ENCODE peak calls at places on chromosomes 11 and 22, in five cellular contexts. One of them, this sample, is unnamed.

GRCh38 chr11:59289356-59289755 is 69.3 kb upstream of the OR5AN1 start:
- DNase-seq in heart right ventricle: no peak
- DNase-seq in cardiac muscle cell: no peak
- DNase-seq in brain microvascular endothelial cell: no peak
- DNase-seq in AG04450: no peak
- DNase-seq in this sample: no peak

GRCh38 chr11:74849525-74850391 is 99.1 kb downstream of the XRRA1 start:
- DNase-seq in heart right ventricle: peak; percentile 15
- DNase-seq in cardiac muscle cell: no peak
- DNase-seq in brain microvascular endothelial cell: peak; percentile 72
- DNase-seq in AG04450: peak; percentile 27
- DNase-seq in this sample: no peak

GRCh38 chr11:123103326-123103980 is 41.5 kb upstream of the HSPA8 start:
- DNase-seq in heart right ventricle: peak; percentile 85
- DNase-seq in cardiac muscle cell: peak; percentile 70
- DNase-seq in brain microvascular endothelial cell: peak; percentile 46
- DNase-seq in AG04450: peak; percentile 34
- DNase-seq in this sample: peak; percentile 60

GRCh38 chr11:121231576-121232278 is 60.8 kb upstream of the SC5D start:
- DNase-seq in heart right ventricle: peak; percentile 38
- DNase-seq in cardiac muscle cell: no peak
- DNase-seq in brain microvascular endothelial cell: no peak
- DNase-seq in AG04450: no peak
- DNase-seq in this sample: no peak

GRCh38 chr22:47783433-47784366 is 1021.2 kb downstream of the TBC1D22A start:
- DNase-seq in heart right ventricle: no peak
- DNase-seq in cardiac muscle cell: no peak
- DNase-seq in brain microvascular endothelial cell: no peak
- DNase-seq in AG04450: no peak
- DNase-seq in this sample: no peak

GRCh38 chr11:9264381-9265210 is 554 bp downstream of the DENND5A start:
- DNase-seq in heart right ventricle: peak; percentile 65
- DNase-seq in cardiac muscle cell: peak; percentile 56
- DNase-seq in brain microvascular endothelial cell: peak; percentile 71
- DNase-seq in AG04450: no peak
- DNase-seq in this sample: peak; percentile 57

GRCh38 chr11:126415128-126415527 is 59.6 kb downstream of the ST3GAL4 start:
- DNase-seq in heart right ventricle: peak; percentile 87
- DNase-seq in cardiac muscle cell: no peak
- DNase-seq in brain microvascular endothelial cell: no peak
- DNase-seq in AG04450: peak; percentile 52
- DNase-seq in this sample: peak; percentile 73

GRCh38 chr11:70078095-70078795 is at the start of gene ANO1:
- DNase-seq in heart right ventricle: peak; percentile 32
- DNase-seq in cardiac muscle cell: peak; percentile 50
- DNase-seq in brain microvascular endothelial cell: no peak
- DNase-seq in AG04450: no peak
- DNase-seq in this sample: no peak

GRCh38 chr11:8025816-8026215 is 38.7 kb downstream of the EIF3F start:
- DNase-seq in heart right ventricle: no peak
- DNase-seq in cardiac muscle cell: no peak
- DNase-seq in brain microvascular endothelial cell: peak; percentile 72
- DNase-seq in AG04450: no peak
- DNase-seq in this sample: no peak

GRCh38 chr11:33970984-33971466 is 79.1 kb upstream of the LMO2 start:
- DNase-seq in heart right ventricle: peak; percentile 59
- DNase-seq in cardiac muscle cell: peak; percentile 70
- DNase-seq in brain microvascular endothelial cell: peak; percentile 47
- DNase-seq in AG04450: peak; percentile 4
- DNase-seq in this sample: peak; percentile 18

GRCh38 chr11:131471976-131472375 is 101.6 kb downstream of the NTM start:
- DNase-seq in heart right ventricle: no peak
- DNase-seq in cardiac muscle cell: no peak
- DNase-seq in brain microvascular endothelial cell: no peak
- DNase-seq in AG04450: no peak
- DNase-seq in this sample: no peak

GRCh38 chr11:16382638-16383380 is 26.5 kb upstream of the SOX6 start:
- DNase-seq in heart right ventricle: no peak
- DNase-seq in cardiac muscle cell: no peak
- DNase-seq in brain microvascular endothelial cell: no peak
- DNase-seq in AG04450: peak; percentile 63
- DNase-seq in this sample: no peak

GRCh38 chr11:18408558-18409242 is 3.4 kb upstream of the LDHC start:
- DNase-seq in heart right ventricle: no peak
- DNase-seq in cardiac muscle cell: no peak
- DNase-seq in brain microvascular endothelial cell: no peak
- DNase-seq in AG04450: no peak
- DNase-seq in this sample: no peak

GRCh38 chr22:27906241-27906640 is 12.8 kb downstream of the PITPNB start:
- DNase-seq in heart right ventricle: no peak
- DNase-seq in cardiac muscle cell: no peak
- DNase-seq in brain microvascular endothelial cell: no peak
- DNase-seq in AG04450: no peak
- DNase-seq in this sample: no peak

GRCh38 chr22:37566329-37566837 is 6.1 kb downstream of the CDC42EP1 start:
- DNase-seq in heart right ventricle: no peak
- DNase-seq in cardiac muscle cell: no peak
- DNase-seq in brain microvascular endothelial cell: no peak
- DNase-seq in AG04450: no peak
- DNase-seq in this sample: no peak

GRCh38 chr11:71060358-71060757 is 192.0 kb downstream of the SHANK2 start:
- DNase-seq in heart right ventricle: no peak
- DNase-seq in cardiac muscle cell: no peak
- DNase-seq in brain microvascular endothelial cell: no peak
- DNase-seq in AG04450: no peak
- DNase-seq in this sample: no peak

GRCh38 chr11:118988280-118988679 is 9.7 kb upstream of the CENATAC start:
- DNase-seq in heart right ventricle: no peak
- DNase-seq in cardiac muscle cell: no peak
- DNase-seq in brain microvascular endothelial cell: no peak
- DNase-seq in AG04450: no peak
- DNase-seq in this sample: no peak

GRCh38 chr22:31680764-31681624 is 19.0 kb upstream of the PISD start:
- DNase-seq in heart right ventricle: no peak
- DNase-seq in cardiac muscle cell: no peak
- DNase-seq in brain microvascular endothelial cell: peak; percentile 37
- DNase-seq in AG04450: no peak
- DNase-seq in this sample: no peak

GRCh38 chr11:126751242-126751641 is 249.3 kb downstream of the KIRREL3 start:
- DNase-seq in heart right ventricle: no peak
- DNase-seq in cardiac muscle cell: no peak
- DNase-seq in brain microvascular endothelial cell: no peak
- DNase-seq in AG04450: peak; percentile 76
- DNase-seq in this sample: no peak

GRCh38 chr11:74325649-74326645 is 14.5 kb upstream of the P4HA3 start:
- DNase-seq in heart right ventricle: peak; percentile 86
- DNase-seq in cardiac muscle cell: no peak
- DNase-seq in brain microvascular endothelial cell: peak; percentile 55
- DNase-seq in AG04450: peak; percentile 70
- DNase-seq in this sample: peak; percentile 75

GRCh38 chr22:20728523-20729190 is 45.3 kb upstream of the SERPIND1 start:
- DNase-seq in heart right ventricle: no peak
- DNase-seq in cardiac muscle cell: no peak
- DNase-seq in brain microvascular endothelial cell: no peak
- DNase-seq in AG04450: no peak
- DNase-seq in this sample: no peak

GRCh38 chr11:11816511-11817319 is 25.1 kb upstream of the USP47 start:
- DNase-seq in heart right ventricle: no peak
- DNase-seq in cardiac muscle cell: no peak
- DNase-seq in brain microvascular endothelial cell: no peak
- DNase-seq in AG04450: no peak
- DNase-seq in this sample: no peak

GRCh38 chr22:24694971-24695928 is 79.3 kb downstream of the PIWIL3 start:
- DNase-seq in heart right ventricle: no peak
- DNase-seq in cardiac muscle cell: no peak
- DNase-seq in brain microvascular endothelial cell: no peak
- DNase-seq in AG04450: no peak
- DNase-seq in this sample: no peak

GRCh38 chr11:76769645-76770586 is 13.2 kb upstream of the TSKU start:
- DNase-seq in heart right ventricle: no peak
- DNase-seq in cardiac muscle cell: no peak
- DNase-seq in brain microvascular endothelial cell: peak; percentile 34
- DNase-seq in AG04450: no peak
- DNase-seq in this sample: no peak

GRCh38 chr22:44383652-44384562 is 71.2 kb upstream of the SHISAL1 start:
- DNase-seq in heart right ventricle: no peak
- DNase-seq in cardiac muscle cell: no peak
- DNase-seq in brain microvascular endothelial cell: no peak
- DNase-seq in AG04450: no peak
- DNase-seq in this sample: no peak

GRCh38 chr11:9004310-9004945 is 627 bp upstream of the NRIP3 start:
- DNase-seq in heart right ventricle: no peak
- DNase-seq in cardiac muscle cell: peak; percentile 54
- DNase-seq in brain microvascular endothelial cell: no peak
- DNase-seq in AG04450: no peak
- DNase-seq in this sample: no peak

GRCh38 chr22:46358766-46359165 is 23.3 kb downstream of the TRMU start:
- DNase-seq in heart right ventricle: no peak
- DNase-seq in cardiac muscle cell: no peak
- DNase-seq in brain microvascular endothelial cell: no peak
- DNase-seq in AG04450: no peak
- DNase-seq in this sample: no peak

GRCh38 chr11:38169286-38169685 is 1571.2 kb upstream of the RAG2 start:
- DNase-seq in heart right ventricle: no peak
- DNase-seq in cardiac muscle cell: no peak
- DNase-seq in brain microvascular endothelial cell: no peak
- DNase-seq in AG04450: no peak
- DNase-seq in this sample: no peak

GRCh38 chr11:75271730-75272129 is 31.2 kb downstream of the TPBGL start:
- DNase-seq in heart right ventricle: no peak
- DNase-seq in cardiac muscle cell: no peak
- DNase-seq in brain microvascular endothelial cell: no peak
- DNase-seq in AG04450: no peak
- DNase-seq in this sample: peak; percentile 11

GRCh38 chr11:114060402-114061052 is 1.0 kb downstream of the ZBTB16 start:
- DNase-seq in heart right ventricle: peak; percentile 43
- DNase-seq in cardiac muscle cell: peak; percentile 66
- DNase-seq in brain microvascular endothelial cell: no peak
- DNase-seq in AG04450: no peak
- DNase-seq in this sample: no peak

GRCh38 chr22:46581580-46582244 is 38.5 kb upstream of the GRAMD4 start:
- DNase-seq in heart right ventricle: no peak
- DNase-seq in cardiac muscle cell: no peak
- DNase-seq in brain microvascular endothelial cell: no peak
- DNase-seq in AG04450: no peak
- DNase-seq in this sample: no peak

GRCh38 chr11:12166299-12167092 is 56.1 kb downstream of the MICAL2 start:
- DNase-seq in heart right ventricle: no peak
- DNase-seq in cardiac muscle cell: no peak
- DNase-seq in brain microvascular endothelial cell: no peak
- DNase-seq in AG04450: no peak
- DNase-seq in this sample: no peak

GRCh38 chr11:117171007-117171647 is 7.4 kb upstream of the SIDT2 start:
- DNase-seq in heart right ventricle: no peak
- DNase-seq in cardiac muscle cell: no peak
- DNase-seq in brain microvascular endothelial cell: no peak
- DNase-seq in AG04450: no peak
- DNase-seq in this sample: no peak
- H3K4me3 ChIP-seq in heart right ventricle: no peak overlapping the region
- H3K4me3 ChIP-seq in cardiac muscle cell: no peak overlapping the region
- H3K4me3 ChIP-seq in brain microvascular endothelial cell: no peak overlapping the region
- H3K4me3 ChIP-seq in AG04450: no peak overlapping the region
- H3K4me3 ChIP-seq in this sample: no peak overlapping the region

DNA sequence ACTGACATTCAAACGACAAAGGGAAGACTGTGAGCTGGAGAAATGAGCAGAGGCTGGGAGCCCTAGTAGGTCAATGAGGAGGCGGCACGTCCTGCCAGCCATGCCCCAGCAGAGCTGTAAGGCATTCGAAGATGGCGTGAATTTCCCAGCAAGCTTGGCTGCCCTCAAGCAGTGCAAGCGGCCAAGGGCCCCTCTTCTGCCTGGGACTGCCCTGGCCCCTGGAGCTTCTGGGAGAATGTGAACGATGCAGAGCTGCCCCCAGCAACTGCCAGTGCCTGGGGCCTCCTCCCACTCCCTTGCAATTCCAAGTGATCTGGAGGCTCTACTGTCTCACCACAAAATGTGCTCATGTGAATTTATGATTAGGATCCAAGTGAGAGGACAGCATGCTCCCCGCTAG is 4.3 kb downstream of the PPM1F start:
- DNase-seq in heart right ventricle: no peak
- DNase-seq in cardiac muscle cell: peak; percentile 10
- DNase-seq in brain microvascular endothelial cell: no peak
- DNase-seq in AG04450: no peak
- DNase-seq in this sample: no peak
- H3K27ac ChIP-seq in heart right ventricle: peak overlapping the region; percentile 96
- H3K27ac ChIP-seq in cardiac muscle cell: no peak overlapping the region
- H3K27ac ChIP-seq in brain microvascular endothelial cell: no peak overlapping the region
- H3K27ac ChIP-seq in AG04450: peak overlapping the region; percentile 21
- H3K27ac ChIP-seq in this sample: peak overlapping the region; percentile 44

DNA sequence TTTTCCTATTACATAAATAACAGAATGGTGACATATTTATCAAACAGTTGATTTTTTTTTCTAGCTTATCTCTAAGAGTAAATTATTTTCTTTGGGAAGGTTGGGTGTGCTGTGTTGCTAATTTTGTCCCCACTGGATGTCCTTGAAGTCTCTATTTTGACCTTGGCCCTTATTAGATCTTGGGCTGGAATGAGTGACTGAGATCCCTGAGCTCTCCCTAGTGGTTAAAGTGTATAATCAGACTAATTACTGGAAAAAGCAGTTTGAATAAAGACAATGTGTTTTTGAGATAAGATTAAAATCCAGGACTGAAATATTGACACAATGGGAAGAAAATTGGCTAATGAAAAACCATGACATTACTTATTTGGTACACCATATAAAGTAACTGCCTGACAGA is 56.1 kb downstream of the AASDHPPT start:
- DNase-seq in heart right ventricle: no peak
- DNase-seq in cardiac muscle cell: peak; percentile 27
- DNase-seq in brain microvascular endothelial cell: no peak
- DNase-seq in AG04450: no peak
- DNase-seq in this sample: no peak
- TF ChIP-seq CTCF in heart right ventricle: no peak
- TF ChIP-seq CTCF in cardiac muscle cell: peak; percentile 28
- TF ChIP-seq CTCF in brain microvascular endothelial cell: peak; percentile 41
- TF ChIP-seq CTCF in AG04450: peak; percentile 37
- TF ChIP-seq CTCF in this sample: no peak

DNA sequence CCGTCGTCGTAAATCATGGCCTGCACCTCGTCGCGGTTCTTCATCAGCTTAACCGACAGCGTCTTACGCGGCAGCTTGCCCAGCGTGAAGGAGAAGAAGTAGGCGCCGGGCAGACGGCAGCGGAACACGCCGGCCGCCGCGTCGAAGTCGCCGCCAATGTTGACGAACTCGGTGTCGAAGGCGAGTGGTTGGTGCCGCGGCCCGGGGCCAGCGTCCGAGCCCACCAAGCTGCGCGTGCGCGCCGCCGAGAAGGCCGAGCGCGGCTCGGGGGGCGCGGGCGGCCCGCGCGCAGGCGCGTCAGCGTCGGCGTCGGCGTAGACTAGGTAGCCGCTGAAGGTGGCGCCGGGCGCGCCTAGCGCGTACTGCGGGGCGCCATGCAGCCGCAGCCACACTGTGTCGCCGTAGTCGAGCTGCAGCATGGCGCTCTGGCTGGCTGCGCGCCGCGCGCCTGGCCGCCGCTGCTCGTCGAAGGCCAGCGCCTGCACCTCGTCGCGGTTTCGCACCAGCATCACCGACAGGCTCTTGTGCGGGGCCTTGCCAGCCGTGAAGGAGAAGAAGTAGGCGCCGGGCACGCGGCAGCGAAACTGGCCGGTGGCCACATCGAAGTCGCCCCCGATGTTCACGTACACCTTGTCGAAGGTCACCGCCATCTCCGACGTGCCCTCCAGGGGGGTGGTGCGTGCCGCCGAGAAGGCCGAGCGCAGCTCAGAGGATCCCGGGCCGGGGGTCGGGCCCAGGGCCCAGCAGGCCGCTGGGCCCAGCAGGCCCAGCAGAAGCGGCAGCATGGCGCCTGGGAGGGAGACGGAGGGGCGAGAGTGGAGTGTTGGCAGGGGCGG is 3.8 kb downstream of the FAM180B start:
- DNase-seq in heart right ventricle: no peak
- DNase-seq in cardiac muscle cell: no peak
- DNase-seq in brain microvascular endothelial cell: no peak
- DNase-seq in AG04450: no peak
- DNase-seq in this sample: no peak
- H3K4me3 ChIP-seq in heart right ventricle: peak overlapping the region; percentile 17
- H3K4me3 ChIP-seq in cardiac muscle cell: no peak overlapping the region
- H3K4me3 ChIP-seq in brain microvascular endothelial cell: peak overlapping the region; percentile 42
- H3K4me3 ChIP-seq in AG04450: peak overlapping the region; percentile 34
- H3K4me3 ChIP-seq in this sample: peak overlapping the region; percentile 37